ENCODE peak calls at places on chromosomes 12 and 14, in six cellular contexts. H is activated CD4-positive, alpha-beta T cell treated with anti-CD3 and anti-CD28 coated beads for 1 hour; Q is AG09319; B is D341Med; K is nucleus accumbens; W is GM20000. C is an unnamed sample.

GRCh38 chr12:112386726-112387125 is 4.5 kb upstream of the HECTD4 start:
- DNase-seq in B (peak), K (no peak), Q (no peak), W (no peak), H (no peak), C (no peak)

GRCh38 chr14:61479746-61480502 is 158.5 kb downstream of the PRKCH start:
- DNase-seq in H (no peak), W (no peak), K (no peak), Q (no peak), B (no peak), C (no peak)

GRCh38 chr12:47867496-47867941 is 37.3 kb downstream of the VDR start:
- DNase-seq in W (no peak), B (no peak), Q (no peak), K (no peak), H (no peak), C (peak)

GRCh38 chr12:110874351-110874750 is 27.6 kb downstream of the CCDC63 start:
- DNase-seq in Q (no peak), B (no peak), H (no peak), K (no peak), W (no peak), C (no peak)

GRCh38 chr12:75257510-75257909 is 47.9 kb upstream of the KCNC2 start:
- DNase-seq in Q (no peak), K (no peak), W (no peak), H (no peak), B (no peak), C (no peak)

GRCh38 chr12:3453947-3454675 is 36.9 kb upstream of the PRMT8 start:
- DNase-seq in K (no peak), W (no peak), H (no peak), Q (no peak), B (no peak), C (peak)

GRCh38 chr14:90547250-90547649 is 150.4 kb downstream of the CALM1 start:
- DNase-seq in H (no peak), K (no peak), B (no peak), W (no peak), Q (no peak), C (no peak)

GRCh38 chr14:30550335-30550734 is 8.6 kb upstream of the G2E3 start:
- DNase-seq in H (no peak), W (no peak), K (no peak), Q (no peak), B (no peak), C (no peak)

GRCh38 chr12:108232565-108232964 is 103.5 kb downstream of the WSCD2 start:
- DNase-seq in B (no peak), Q (no peak), W (no peak), H (no peak), K (no peak), C (no peak)

GRCh38 chr14:77088219-77088618 is 9.8 kb upstream of the CIPC start:
- DNase-seq in W (no peak), Q (no peak), H (no peak), K (no peak), B (no peak), C (no peak)

GRCh38 chr12:70849265-70849960 is 71.1 kb downstream of the PTPRR start:
- DNase-seq in H (no peak), K (no peak), B (peak), Q (no peak), W (no peak), C (no peak)

GRCh38 chr14:81480741-81481140 is 52.9 kb downstream of the SEL1L start:
- DNase-seq in Q (no peak), K (no peak), B (no peak), H (no peak), W (no peak), C (no peak)

GRCh38 chr12:3366451-3367155 is 124.4 kb upstream of the PRMT8 start:
- DNase-seq in Q (no peak), B (no peak), K (no peak), H (no peak), W (no peak), C (no peak)

GRCh38 chr12:50765325-50765911 is 1.5 kb downstream of the ATF1 start:
- DNase-seq in K (no peak), W (peak), Q (no peak), B (peak), H (no peak), C (peak)

GRCh38 chr14:74840603-74841030 is 35.3 kb downstream of the PROX2 start:
- DNase-seq in K (no peak), B (no peak), H (no peak), W (peak), Q (no peak), C (no peak)

GRCh38 chr14:105399441-105399775 is 1.1 kb downstream of the TEX22 start:
- DNase-seq in H (no peak), W (no peak), K (no peak), B (no peak), Q (no peak), C (no peak)

GRCh38 chr12:77433799-77434198 is 368.4 kb upstream of the E2F7 start:
- DNase-seq in Q (no peak), W (no peak), K (no peak), H (no peak), B (no peak), C (peak)

GRCh38 chr14:39668449-39668848 is 236.2 kb upstream of the FBXO33 start:
- DNase-seq in W (no peak), Q (no peak), B (no peak), K (no peak), H (no peak), C (no peak)

GRCh38 chr14:70121521-70121920 is 67.2 kb downstream of the SLC8A3 start:
- DNase-seq in Q (no peak), H (no peak), K (no peak), B (no peak), W (no peak), C (no peak)

GRCh38 chr14:99393059-99393655 is 87.5 kb downstream of the SETD3 start:
- DNase-seq in W (peak), B (peak), H (no peak), Q (no peak), K (no peak), C (no peak)

GRCh38 chr12:107443320-107444090 is 242.1 kb upstream of the PWP1 start:
- DNase-seq in Q (no peak), W (no peak), H (no peak), B (no peak), K (no peak), C (no peak)

GRCh38 chr14:60171690-60172089 is 6.5 kb upstream of the DHRS7 start:
- DNase-seq in K (no peak), W (no peak), Q (no peak), B (no peak), H (no peak), C (no peak)

GRCh38 chr12:55955800-55956508 is 9.9 kb downstream of the PMEL start:
- DNase-seq in K (no peak), H (peak), B (peak), W (no peak), Q (no peak), C (no peak)

GRCh38 chr12:113289361-113289760 is 45.5 kb downstream of the SLC8B1 start:
- DNase-seq in Q (no peak), B (no peak), W (no peak), K (no peak), H (no peak), C (no peak)

GRCh38 chr14:69528930-69529329 is 44.4 kb downstream of the PLEKHD1 start:
- DNase-seq in W (no peak), Q (no peak), H (no peak), B (no peak), K (no peak), C (no peak)

GRCh38 chr12:45989277-45989856 is 1.0 kb downstream of the SCAF11 start:
- DNase-seq in K (no peak), W (no peak), B (no peak), H (no peak), Q (no peak), C (no peak)

GRCh38 chr14:68088463-68088862 is 268.9 kb downstream of the RAD51B start:
- DNase-seq in B (no peak), W (no peak), K (no peak), Q (no peak), H (no peak), C (no peak)

GRCh38 chr12:30794020-30794419 is 39.3 kb upstream of the CAPRIN2 start:
- DNase-seq in Q (no peak), H (no peak), W (no peak), B (no peak), K (no peak), C (no peak)

GRCh38 chr14:92549853-92550244 is 36.3 kb downstream of the RIN3 start:
- DNase-seq in Q (peak), H (no peak), W (no peak), K (no peak), B (no peak), C (no peak)